ENCODE peak calls at places on chromosomes 1 and 21, in nine cellular contexts. P is endothelial cell; W is AG08396; O is cardiac fibroblast; H is CD4-positive, alpha-beta T cell; I is stromal cell of bone marrow; Q is pons; J is Calu3; T is aorta. C is an unnamed sample.

GRCh38 chr1:78184460-78185072 is 138.8 kb downstream of the GIPC2 start:
- DNase-seq in P (no peak), W (no peak), O (no peak), H (no peak), I (no peak), Q (no peak), J (no peak), T (no peak), C (no peak)

GRCh38 chr1:223772771-223773160 is 60.4 kb downstream of the CAPN2 start:
- DNase-seq in P (no peak), W (no peak), O (no peak), H (no peak), I (no peak), Q (no peak), J (no peak), T (no peak), C (no peak)

GRCh38 chr1:168134132-168135041 is 2.3 kb downstream of the GPR161 start:
- DNase-seq in P (no peak), W (no peak), O (no peak), H (no peak), I (no peak), Q (no peak), J (no peak), T (no peak), C (no peak)

GRCh38 chr1:226406401-226406881 is 1.5 kb downstream of the PARP1 start:
- DNase-seq in P (no peak), W (no peak), O (no peak), H (no peak), I (no peak), Q (no peak), J (no peak), T (no peak), C (no peak)

GRCh38 chr21:44765231-44766013 is 36.2 kb downstream of the UBE2G2 start:
- DNase-seq in P (no peak), W (no peak), O (peak), H (peak), I (no peak), Q (no peak), J (no peak), T (no peak), C (no peak)

GRCh38 chr1:226364129-226364899 is 43.6 kb downstream of the PARP1 start:
- DNase-seq in P (no peak), W (no peak), O (peak), H (no peak), I (no peak), Q (no peak), J (no peak), T (peak), C (no peak)

GRCh38 chr1:46812065-46812750 is 13.4 kb downstream of the CYP4B1 start:
- DNase-seq in P (no peak), W (no peak), O (no peak), H (no peak), I (no peak), Q (no peak), J (no peak), T (no peak), C (no peak)

GRCh38 chr1:212414328-212415106 is at the start of gene PACC1:
- DNase-seq in P (peak), W (peak), O (peak), H (peak), I (peak), Q (peak), J (peak), T (peak), C (peak)

GRCh38 chr1:4256351-4256750 is 356.3 kb upstream of the C1orf174 start:
- DNase-seq in P (no peak), W (no peak), O (no peak), H (no peak), I (no peak), Q (no peak), J (no peak), T (no peak), C (no peak)

GRCh38 chr1:151720974-151721787 is at the start of gene RIIAD1:
- DNase-seq in P (peak), W (peak), O (peak), H (peak), I (no peak), Q (no peak), J (no peak), T (no peak), C (no peak)

GRCh38 chr1:56501888-56502287 is 77.5 kb downstream of the PLPP3 start:
- DNase-seq in P (no peak), W (no peak), O (no peak), H (no peak), I (no peak), Q (no peak), J (no peak), T (no peak), C (no peak)

GRCh38 chr1:24386241-24386640 is 27.3 kb downstream of the STPG1 start:
- DNase-seq in P (no peak), W (no peak), O (no peak), H (no peak), I (no peak), Q (no peak), J (no peak), T (no peak), C (no peak)

GRCh38 chr1:43376723-43377235 is 9.0 kb upstream of the ELOVL1 start:
- DNase-seq in P (no peak), W (no peak), O (no peak), H (no peak), I (no peak), Q (no peak), J (no peak), T (no peak), C (no peak)

GRCh38 chr1:153563991-153564390 is 1.7 kb downstream of the S100A2 start:
- DNase-seq in P (no peak), W (no peak), O (no peak), H (no peak), I (no peak), Q (no peak), J (no peak), T (no peak), C (no peak)

GRCh38 chr1:226362891-226363447 is 44.9 kb downstream of the PARP1 start:
- DNase-seq in P (no peak), W (no peak), O (no peak), H (no peak), I (no peak), Q (no peak), J (no peak), T (no peak), C (no peak)

GRCh38 chr21:29232601-29233541 is 65.9 kb upstream of the BACH1 start:
- DNase-seq in P (no peak), W (no peak), O (peak), H (no peak), I (peak), Q (peak), J (no peak), T (no peak), C (no peak)

GRCh38 chr1:59443355-59443754 is 146.5 kb downstream of the FGGY start:
- DNase-seq in P (no peak), W (no peak), O (peak), H (no peak), I (no peak), Q (no peak), J (no peak), T (no peak), C (no peak)

GRCh38 chr1:59062743-59063142 is 234.2 kb upstream of the FGGY start:
- DNase-seq in P (no peak), W (peak), O (peak), H (no peak), I (peak), Q (no peak), J (no peak), T (peak), C (no peak)

GRCh38 chr1:61007534-61008364 is 74.6 kb upstream of the NFIA start:
- DNase-seq in P (no peak), W (no peak), O (no peak), H (no peak), I (no peak), Q (no peak), J (no peak), T (no peak), C (no peak)

GRCh38 chr21:31524140-31524539 is 135.4 kb upstream of the SOD1 start:
- DNase-seq in P (no peak), W (no peak), O (no peak), H (no peak), I (no peak), Q (no peak), J (no peak), T (no peak), C (no peak)

C was measured in GM12878.